ENCODE peak calls at places on chromosomes 4 and X, in five cellular contexts. One of them, this sample, is unnamed.

GRCh38 chrX:52416816-52417215 is 48.0 kb downstream of the XAGE2 start:
- DNase-seq in HS-5: no peak
- DNase-seq in mammary epithelial cell: no peak
- DNase-seq in vagina: no peak
- DNase-seq in epithelial cell of prostate: no peak
- DNase-seq in this sample: no peak

GRCh38 chr4:83320548-83320947 is 14.1 kb downstream of the HPSE start:
- DNase-seq in HS-5: peak
- DNase-seq in mammary epithelial cell: peak
- DNase-seq in vagina: no peak
- DNase-seq in epithelial cell of prostate: no peak
- DNase-seq in this sample: no peak

GRCh38 chr4:121070696-121071639 is 1.4 kb downstream of the NDNF start:
- DNase-seq in HS-5: no peak
- DNase-seq in mammary epithelial cell: no peak
- DNase-seq in vagina: no peak
- DNase-seq in epithelial cell of prostate: no peak
- DNase-seq in this sample: no peak

GRCh38 chr4:7852568-7853185 is 87.0 kb downstream of the AFAP1 start:
- DNase-seq in HS-5: no peak
- DNase-seq in mammary epithelial cell: peak
- DNase-seq in vagina: no peak
- DNase-seq in epithelial cell of prostate: no peak
- DNase-seq in this sample: no peak

GRCh38 chr4:137685357-137685756 is 153.1 kb upstream of the PCDH18 start:
- DNase-seq in HS-5: no peak
- DNase-seq in mammary epithelial cell: no peak
- DNase-seq in vagina: no peak
- DNase-seq in epithelial cell of prostate: no peak
- DNase-seq in this sample: no peak

GRCh38 chrX:149284616-149285015 is 220.5 kb downstream of the IDS start:
- DNase-seq in HS-5: no peak
- DNase-seq in mammary epithelial cell: no peak
- DNase-seq in vagina: no peak
- DNase-seq in epithelial cell of prostate: no peak
- DNase-seq in this sample: no peak

GRCh38 chr4:95510145-95510544 is 38.6 kb downstream of the UNC5C start:
- DNase-seq in HS-5: no peak
- DNase-seq in mammary epithelial cell: peak
- DNase-seq in vagina: no peak
- DNase-seq in epithelial cell of prostate: no peak
- DNase-seq in this sample: no peak

GRCh38 chrX:5632061-5632614 is 596.5 kb downstream of the NLGN4X start:
- DNase-seq in HS-5: no peak
- DNase-seq in mammary epithelial cell: no peak
- DNase-seq in vagina: no peak
- DNase-seq in epithelial cell of prostate: no peak
- DNase-seq in this sample: no peak

GRCh38 chrX:9447906-9448305 is 17.0 kb upstream of the TBL1X start:
- DNase-seq in HS-5: no peak
- DNase-seq in mammary epithelial cell: no peak
- DNase-seq in vagina: no peak
- DNase-seq in epithelial cell of prostate: no peak
- DNase-seq in this sample: no peak

GRCh38 chrX:19677121-19677520 is 161.8 kb upstream of the MAP3K15 start:
- DNase-seq in HS-5: no peak
- DNase-seq in mammary epithelial cell: peak
- DNase-seq in vagina: no peak
- DNase-seq in epithelial cell of prostate: peak
- DNase-seq in this sample: no peak

GRCh38 chr4:144655491-144655890 is 9.5 kb downstream of the HHIP start:
- DNase-seq in HS-5: no peak
- DNase-seq in mammary epithelial cell: no peak
- DNase-seq in vagina: no peak
- DNase-seq in epithelial cell of prostate: no peak
- DNase-seq in this sample: no peak

GRCh38 chr4:3300198-3300671 is 7.4 kb downstream of the RGS12 start:
- DNase-seq in HS-5: no peak
- DNase-seq in mammary epithelial cell: no peak
- DNase-seq in vagina: no peak
- DNase-seq in epithelial cell of prostate: no peak
- DNase-seq in this sample: no peak

GRCh38 chr4:122131562-122132157 is 20.5 kb upstream of the BLTP1 start:
- DNase-seq in HS-5: no peak
- DNase-seq in mammary epithelial cell: no peak
- DNase-seq in vagina: no peak
- DNase-seq in epithelial cell of prostate: no peak
- DNase-seq in this sample: no peak

GRCh38 chr4:2604614-2605013 is 68.2 kb downstream of the FAM193A start:
- DNase-seq in HS-5: no peak
- DNase-seq in mammary epithelial cell: no peak
- DNase-seq in vagina: no peak
- DNase-seq in epithelial cell of prostate: no peak
- DNase-seq in this sample: no peak

GRCh38 chr4:54496412-54496811 is 161.3 kb upstream of the KIT start:
- DNase-seq in HS-5: no peak
- DNase-seq in mammary epithelial cell: no peak
- DNase-seq in vagina: no peak
- DNase-seq in epithelial cell of prostate: no peak
- DNase-seq in this sample: no peak

GRCh38 chr4:109676886-109677285 is 26.4 kb downstream of the CASP6 start:
- DNase-seq in HS-5: no peak
- DNase-seq in mammary epithelial cell: no peak
- DNase-seq in vagina: no peak
- DNase-seq in epithelial cell of prostate: no peak
- DNase-seq in this sample: no peak